ENCODE peak calls at places on chromosomes 13 and 19, in five cellular contexts. R is GM12878, O is K562, Z is SK-N-SH, J is HepG2. A is an unnamed sample.

GRCh38 chr13:41976491-41976890 is 15.6 kb upstream of the VWA8 start:
- DNase-seq in R (no peak), O (no peak), Z (no peak), J (no peak), A (no peak)

GRCh38 chr19:58581227-58582141 is 8.3 kb upstream of the MZF1 start:
- DNase-seq in R (no peak), O (peak; percentile 84), Z (no peak), J (peak; percentile 16), A (peak; percentile 85)

GRCh38 chr13:30736461-30736860 is 1.1 kb downstream of the ALOX5AP start:
- DNase-seq in R (no peak), O (no peak), Z (no peak), J (no peak), A (no peak)

GRCh38 chr13:113176292-113176691 is 17.8 kb downstream of the PROZ start:
- DNase-seq in R (no peak), O (no peak), Z (no peak), J (no peak), A (no peak)

GRCh38 chr13:42968906-42969305 is 23.1 kb downstream of the EPSTI1 start:
- DNase-seq in R (no peak), O (no peak), Z (no peak), J (no peak), A (no peak)

GRCh38 chr19:42099336-42099925 is 23.5 kb downstream of the ZNF574 start:
- DNase-seq in R (no peak), O (no peak), Z (no peak), J (no peak), A (no peak)

GRCh38 chr19:2129022-2129421 is 22.3 kb downstream of the AP3D1 start:
- DNase-seq in R (no peak), O (no peak), Z (no peak), J (no peak), A (no peak)

GRCh38 chr13:43132228-43132627 is 108.8 kb downstream of the DNAJC15 start:
- DNase-seq in R (no peak), O (peak; percentile 5), Z (no peak), J (peak; percentile 52), A (peak; percentile 64)

GRCh38 chr13:33767140-33767539 is 50.8 kb upstream of the RFC3 start:
- DNase-seq in R (no peak), O (no peak), Z (no peak), J (no peak), A (no peak)

GRCh38 chr19:4866595-4867424 is 657 bp downstream of the PLIN3 start:
- DNase-seq in R (no peak), O (peak; percentile 53), Z (peak; percentile 44), J (peak; percentile 34), A (no peak)

GRCh38 chr13:113098163-113098732 is 7.3 kb upstream of the F7 start:
- DNase-seq in R (no peak), O (no peak), Z (no peak), J (no peak), A (no peak)

GRCh38 chr19:51365211-51366049 is 758 bp downstream of the ETFB start:
- DNase-seq in R (no peak), O (no peak), Z (no peak), J (peak; percentile 95), A (no peak)

GRCh38 chr19:2089001-2089711 is 7.0 kb downstream of the MOB3A start:
- DNase-seq in R (peak; percentile 78), O (no peak), Z (peak; percentile 67), J (no peak), A (no peak)

GRCh38 chr13:52455677-52456041 is 381 bp downstream of the CKAP2 start:
- DNase-seq in R (no peak), O (peak; percentile 84), Z (peak; percentile 93), J (peak; percentile 73), A (peak; percentile 81)

GRCh38 chr13:103282571-103283450 is 216.6 kb upstream of the SLC10A2 start:
- DNase-seq in R (no peak), O (no peak), Z (no peak), J (no peak), A (no peak)

GRCh38 chr13:46624353-46624752 is 71.4 kb downstream of the LRCH1 start:
- DNase-seq in R (no peak), O (no peak), Z (no peak), J (no peak), A (no peak)

GRCh38 chr19:46659151-46660007 is 1.6 kb downstream of the DACT3 start:
- DNase-seq in R (no peak), O (peak; percentile 92), Z (peak; percentile 71), J (no peak), A (no peak)

GRCh38 chr13:99973786-99974185 is 2.2 kb upstream of the ZIC5 start:
- DNase-seq in R (no peak), O (no peak), Z (no peak), J (no peak), A (no peak)

GRCh38 chr13:97211357-97211756 is 10.8 kb upstream of the MBNL2 start:
- DNase-seq in R (no peak), O (no peak), Z (no peak), J (no peak), A (no peak)

GRCh38 chr13:108827637-108828036 is 198.2 kb downstream of the MYO16 start:
- DNase-seq in R (no peak), O (no peak), Z (peak; percentile 8), J (no peak), A (no peak)

GRCh38 chr19:36962346-36962745 is 46.2 kb downstream of the ZNF568 start:
- DNase-seq in R (no peak), O (no peak), Z (no peak), J (no peak), A (no peak)

GRCh38 chr13:42363941-42364612 is 92.1 kb downstream of the AKAP11 start:
- DNase-seq in R (no peak), O (no peak), Z (no peak), J (no peak), A (no peak)

GRCh38 chr13:102902789-102903347 is 57.0 kb downstream of the ERCC5 start:
- DNase-seq in R (no peak), O (no peak), Z (no peak), J (peak; percentile 22), A (no peak)

GRCh38 chr13:110916671-110917142 is 1.8 kb upstream of the ANKRD10 start:
- DNase-seq in R (no peak), O (no peak), Z (no peak), J (no peak), A (no peak)

GRCh38 chr19:49932731-49933131 is 3.4 kb upstream of the NUP62 start:
- DNase-seq in R (no peak), O (no peak), Z (no peak), J (no peak), A (no peak)

GRCh38 chr19:43880483-43880882 is 53.4 kb downstream of the ZNF283 start:
- DNase-seq in R (no peak), O (no peak), Z (no peak), J (no peak), A (no peak)

GRCh38 chr13:28918030-28918429 is 97.9 kb downstream of the MTUS2 start:
- DNase-seq in R (no peak), O (no peak), Z (no peak), J (no peak), A (no peak)

GRCh38 chr13:28922341-28922740 is 102.2 kb downstream of the MTUS2 start:
- DNase-seq in R (no peak), O (no peak), Z (no peak), J (no peak), A (no peak)
- TF ChIP-seq FOXM1 in R (no peak), O (no peak), Z (no peak), J (no peak), A (no peak)

DNA sequence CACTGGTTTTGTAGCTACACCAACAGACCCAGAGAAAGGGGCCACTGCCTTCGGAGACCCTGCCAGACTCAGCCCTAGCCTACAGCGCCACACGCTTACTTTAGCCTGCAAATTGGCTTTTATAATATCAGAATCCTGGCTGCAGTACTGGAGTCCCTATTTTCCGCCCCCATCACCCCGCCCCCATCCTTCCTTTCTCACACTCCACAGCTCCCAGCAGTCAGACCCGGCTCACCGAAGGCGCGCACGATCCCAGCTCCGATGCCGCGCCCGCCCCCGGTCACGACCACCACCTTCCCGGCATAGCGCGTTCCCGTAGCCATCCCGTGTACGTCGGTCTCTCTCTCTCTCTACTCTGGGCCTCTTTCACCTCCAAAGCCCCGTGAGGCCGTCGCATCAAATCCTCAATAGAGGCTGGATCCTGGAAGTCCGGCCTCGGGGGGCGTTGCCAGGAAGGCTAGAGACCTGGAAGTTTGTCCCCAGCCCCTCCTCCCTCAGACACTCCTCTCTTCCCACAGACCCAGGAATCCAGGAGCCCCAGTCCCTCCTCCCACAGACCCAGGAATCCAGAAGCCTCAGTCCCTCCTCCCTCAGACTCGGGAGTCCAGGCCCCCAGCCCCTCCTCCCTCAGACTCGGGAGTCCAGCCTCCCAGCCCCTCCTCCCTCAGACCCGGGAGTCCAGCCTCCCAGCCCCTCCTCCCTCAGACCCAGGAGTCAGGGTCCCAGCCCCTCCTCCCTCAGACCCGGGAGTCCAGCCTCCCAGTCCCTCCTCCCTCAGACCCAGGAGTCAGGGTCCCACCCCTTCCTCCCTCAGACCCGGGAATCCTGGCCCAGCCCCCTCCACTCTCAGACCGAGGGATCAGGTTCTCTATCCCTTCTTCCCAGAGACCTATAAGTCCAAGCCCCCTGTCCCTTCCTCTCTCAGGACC is at the start of gene HSD17B14:
- DNase-seq in R (no peak), O (no peak), Z (peak; percentile 67), J (no peak), A (no peak)
- TF ChIP-seq FOXM1 in R (no peak), O (no peak), Z (no peak), J (no peak), A (no peak)

GRCh38 chr19:30679789-30680188 is 307.6 kb downstream of the ZNF536 start:
- DNase-seq in R (no peak), O (no peak), Z (no peak), J (no peak), A (no peak)
- TF ChIP-seq FOXM1 in R (no peak), O (no peak), Z (no peak), J (no peak), A (no peak)

DNA sequence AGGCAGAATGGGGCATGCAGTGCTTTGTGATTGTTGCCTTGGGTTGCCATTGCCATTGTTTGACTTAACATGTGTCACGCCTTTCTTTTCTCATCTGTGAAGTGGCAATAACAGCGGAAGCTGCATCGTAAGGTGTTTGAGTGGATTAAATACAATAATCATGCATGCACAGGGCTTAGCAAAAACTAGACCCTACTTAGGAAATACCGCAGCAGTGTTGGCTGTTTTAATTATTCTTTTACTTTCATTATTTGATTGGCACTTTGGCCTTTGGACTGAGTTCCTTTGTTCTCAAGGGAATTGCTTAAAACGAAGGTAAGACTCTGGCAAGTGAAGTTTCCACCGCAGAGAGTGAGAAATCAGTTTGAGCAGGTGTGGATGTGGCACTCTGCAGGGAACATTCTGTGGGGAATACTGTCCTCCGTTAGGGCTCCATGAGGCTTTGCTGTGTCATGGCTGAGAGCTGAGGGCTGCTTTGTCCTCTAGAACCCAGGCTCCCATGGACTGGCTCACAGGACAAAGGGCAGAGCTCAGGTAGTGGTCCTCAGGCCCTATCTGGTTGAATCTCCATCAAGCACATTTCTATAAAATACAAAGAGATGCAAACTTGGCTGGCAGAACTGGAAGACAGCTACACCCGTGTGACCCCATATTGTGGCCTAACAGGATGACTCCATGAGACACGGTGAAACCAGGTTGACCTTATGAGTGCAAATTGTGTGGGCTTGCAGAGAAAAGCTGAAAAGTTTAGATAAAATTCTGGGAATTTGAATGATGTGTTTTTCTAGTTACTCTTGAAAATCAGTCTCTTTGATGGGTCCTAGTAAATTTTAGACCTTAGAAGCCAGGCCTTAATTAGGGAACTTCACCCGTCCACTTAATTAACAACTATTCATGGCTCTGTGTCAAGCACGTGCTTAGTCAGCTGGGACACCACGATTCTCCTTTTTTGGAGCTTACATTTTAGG is 407.2 kb downstream of the KCNRG start:
- DNase-seq in R (no peak), O (peak; percentile 42), Z (no peak), J (no peak), A (no peak)
- TF ChIP-seq FOXM1 in R (no peak), O (no peak), Z (no peak), J (no peak), A (no peak)

GRCh38 chr13:70960841-70961443 is 852.7 kb upstream of the KLHL1 start:
- DNase-seq in R (peak; percentile 3), O (no peak), Z (peak; percentile 23), J (peak; percentile 18), A (peak; percentile 22)
- TF ChIP-seq FOXM1 in R (no peak), O (no peak), Z (no peak), J (no peak), A (no peak)